ENCODE peak calls at places on chromosomes 2 and 18, in four cellular contexts. O, Q, G and P are unnamed samples.

GRCh38 chr18:8744656-8745055 is 39.3 kb downstream of the MTCL1 start:
- DNase-seq in O (no peak), Q (peak), G (no peak), P (no peak)

GRCh38 chr2:217838409-217838831 is 164.4 kb downstream of the TNS1 start:
- DNase-seq in O (no peak), Q (no peak), G (peak), P (no peak)

GRCh38 chr18:73551211-73551610 is 596.4 kb downstream of the FBXO15 start:
- DNase-seq in O (no peak), Q (no peak), G (no peak), P (no peak)

GRCh38 chr2:223055836-223056235 is 3.8 kb downstream of the KCNE4 start:
- DNase-seq in O (no peak), G (no peak), Q (no peak), P (no peak)

GRCh38 chr2:134323777-134324176 is 69.9 kb downstream of the MGAT5 start:
- DNase-seq in Q (no peak), O (no peak), G (no peak), P (no peak)

GRCh38 chr2:240985881-240986786 is 12.3 kb upstream of the SNED1 start:
- DNase-seq in G (no peak), Q (peak), O (no peak), P (no peak)

GRCh38 chr18:54162431-54162830 is 62.0 kb downstream of the MBD2 start:
- DNase-seq in Q (no peak), O (no peak), G (no peak), P (peak)

GRCh38 chr18:42644729-42645131 is 470.8 kb downstream of the RIT2 start:
- DNase-seq in Q (no peak), O (no peak), G (no peak), P (no peak)

GRCh38 chr2:219569041-219569440 is 2.3 kb downstream of the OBSL1 start:
- DNase-seq in G (no peak), O (no peak), Q (no peak), P (no peak)

GRCh38 chr2:227052879-227053278 is 111.1 kb downstream of the COL4A4 start:
- DNase-seq in O (no peak), G (no peak), Q (no peak), P (no peak)

GRCh38 chr2:195488567-195488966 is 168.5 kb upstream of the SLC39A10 start:
- DNase-seq in O (no peak), G (no peak), Q (no peak), P (no peak)

GRCh38 chr2:233061591-233062446 is 1.7 kb downstream of the INPP5D start:
- DNase-seq in G (no peak), O (peak), Q (no peak), P (peak)

GRCh38 chr2:209519911-209520310 is 96.1 kb downstream of the MAP2 start:
- DNase-seq in G (no peak), O (no peak), Q (no peak), P (no peak)

GRCh38 chr2:43889416-43889815 is 50.6 kb downstream of the ABCG8 start:
- DNase-seq in O (no peak), G (no peak), Q (no peak), P (no peak)

GRCh38 chr2:27191107-27191829 is 20.6 kb upstream of the ATRAID start:
- DNase-seq in Q (peak), G (no peak), O (peak), P (peak)

GRCh38 chr2:240437861-240438809 is 2.7 kb downstream of the GPC1 start:
- DNase-seq in G (peak), O (peak), Q (peak), P (peak)

GRCh38 chr18:73756256-73757091 is 391.2 kb downstream of the FBXO15 start:
- DNase-seq in Q (no peak), G (no peak), O (no peak), P (no peak)

GRCh38 chr2:205766765-205767359 is 84.6 kb downstream of the NRP2 start:
- DNase-seq in G (no peak), O (peak), Q (peak), P (peak)

GRCh38 chr2:196551014-196551413 is 88.5 kb upstream of the CCDC150 start:
- DNase-seq in Q (no peak), G (no peak), O (no peak), P (no peak)

GRCh38 chr2:190110131-190110530 is 47.6 kb upstream of the MSTN start:
- DNase-seq in Q (no peak), O (no peak), G (no peak), P (no peak)

GRCh38 chr2:3320910-3321605 is 56.6 kb downstream of the EIPR1 start:
- DNase-seq in G (no peak), Q (no peak), O (no peak), P (no peak)

GRCh38 chr2:211928186-211928585 is 610.4 kb downstream of the ERBB4 start:
- DNase-seq in G (no peak), Q (no peak), O (no peak), P (no peak)

GRCh38 chr2:20582600-20583221 is 68.2 kb downstream of the HS1BP3 start:
- DNase-seq in Q (no peak), G (no peak), O (no peak), P (no peak)

GRCh38 chr2:212832211-212833195 is 293.9 kb upstream of the ERBB4 start:
- DNase-seq in G (no peak), Q (no peak), O (peak), P (no peak)

GRCh38 chr2:95260028-95261023 is 13.9 kb upstream of the PROM2 start:
- DNase-seq in Q (no peak), G (no peak), O (no peak), P (no peak)

GRCh38 chr18:48597110-48597509 is 58.3 kb downstream of the CTIF start:
- DNase-seq in O (no peak), G (no peak), Q (no peak), P (no peak)

GRCh38 chr2:20651731-20652099 is 817 bp upstream of the HS1BP3 start:
- DNase-seq in O (no peak), G (no peak), Q (no peak), P (no peak)

GRCh38 chr18:40367576-40367975 is 1587.5 kb upstream of the PIK3C3 start:
- DNase-seq in G (no peak), Q (no peak), O (no peak), P (no peak)

GRCh38 chr2:193843675-193844074 is 1648.9 kb upstream of the TMEFF2 start:
- DNase-seq in O (no peak), G (no peak), Q (no peak), P (no peak)

GRCh38 chr18:8705280-8705940 is at the start of gene MTCL1:
- DNase-seq in O (peak), Q (no peak), G (no peak), P (peak)

GRCh38 chr2:46482490-46482889 is 3.1 kb downstream of the TMEM247 start:
- DNase-seq in O (no peak), G (no peak), Q (no peak), P (no peak)

GRCh38 chr2:164523026-164523425 is 98.3 kb downstream of the GRB14 start:
- DNase-seq in G (no peak), Q (no peak), O (no peak), P (no peak)

GRCh38 chr2:179837408-179837807 is 24.0 kb downstream of the ZNF385B start:
- DNase-seq in Q (no peak), O (no peak), G (no peak), P (no peak)

GRCh38 chr2:172847188-172847587 is 111.5 kb downstream of the RAPGEF4 start:
- DNase-seq in Q (no peak), G (no peak), O (no peak), P (no peak)

GRCh38 chr2:11716689-11717321 is 29.6 kb upstream of the LPIN1 start:
- DNase-seq in Q (no peak), G (no peak), O (no peak), P (peak)

GRCh38 chr2:84886791-84887190 is 5.9 kb upstream of the TRABD2A start:
- DNase-seq in Q (no peak), G (no peak), O (no peak), P (no peak)

GRCh38 chr18:13390196-13390595 is 171.6 kb downstream of the LDLRAD4 start:
- DNase-seq in G (no peak), O (no peak), Q (no peak), P (no peak)

GRCh38 chr2:8656160-8656641 is 25.7 kb upstream of the ID2 start:
- DNase-seq in O (no peak), G (no peak), Q (no peak), P (peak)